ENCODE peak calls at places on chromosomes 7 and 10, in seven cellular contexts. One of them, this sample, is unnamed.
A peak's percentile ranks its signal among the peaks of the same experiment; 100 is the strongest.

GRCh38 chr7:132286836-132287235 is 289.4 kb downstream of the PLXNA4 start:
- DNase-seq in uterus: no peak
- DNase-seq in GM23338: no peak
- DNase-seq in psoas muscle: no peak
- DNase-seq in astrocyte of the cerebellum: no peak
- DNase-seq in AG04449: no peak
- DNase-seq in heart right ventricle: no peak
- DNase-seq in this sample: no peak

GRCh38 chr7:104469135-104469820 is 140.9 kb downstream of the LHFPL3 start:
- DNase-seq in uterus: no peak
- DNase-seq in GM23338: no peak
- DNase-seq in psoas muscle: no peak
- DNase-seq in astrocyte of the cerebellum: no peak
- DNase-seq in AG04449: no peak
- DNase-seq in heart right ventricle: no peak
- DNase-seq in this sample: no peak

GRCh38 chr10:100829103-100829870 is 83.5 kb upstream of the SLF2 start:
- DNase-seq in uterus: no peak
- DNase-seq in GM23338: peak; percentile 67
- DNase-seq in psoas muscle: no peak
- DNase-seq in astrocyte of the cerebellum: no peak
- DNase-seq in AG04449: no peak
- DNase-seq in heart right ventricle: no peak
- DNase-seq in this sample: no peak

GRCh38 chr7:77415822-77416620 is at the start of gene GSAP:
- DNase-seq in uterus: peak; percentile 45
- DNase-seq in GM23338: peak; percentile 74
- DNase-seq in psoas muscle: peak; percentile 62
- DNase-seq in astrocyte of the cerebellum: no peak
- DNase-seq in AG04449: no peak
- DNase-seq in heart right ventricle: peak; percentile 67
- DNase-seq in this sample: no peak

GRCh38 chr10:14405076-14406065 is 74.6 kb upstream of the FRMD4A start:
- DNase-seq in uterus: no peak
- DNase-seq in GM23338: no peak
- DNase-seq in psoas muscle: no peak
- DNase-seq in astrocyte of the cerebellum: peak; percentile 95
- DNase-seq in AG04449: peak; percentile 77
- DNase-seq in heart right ventricle: no peak
- DNase-seq in this sample: peak; percentile 92

GRCh38 chr7:139570119-139570518 is 46.6 kb downstream of the CLEC2L start:
- DNase-seq in uterus: no peak
- DNase-seq in GM23338: no peak
- DNase-seq in psoas muscle: no peak
- DNase-seq in astrocyte of the cerebellum: no peak
- DNase-seq in AG04449: no peak
- DNase-seq in heart right ventricle: no peak
- DNase-seq in this sample: peak; percentile 14

GRCh38 chr7:76008156-76008687 is 13.8 kb upstream of the TMEM120A start:
- DNase-seq in uterus: no peak
- DNase-seq in GM23338: no peak
- DNase-seq in psoas muscle: no peak
- DNase-seq in astrocyte of the cerebellum: no peak
- DNase-seq in AG04449: no peak
- DNase-seq in heart right ventricle: no peak
- DNase-seq in this sample: no peak

GRCh38 chr7:74405191-74405898 is 48.4 kb upstream of the GTF2IRD1 start:
- DNase-seq in uterus: no peak
- DNase-seq in GM23338: peak; percentile 91
- DNase-seq in psoas muscle: no peak
- DNase-seq in astrocyte of the cerebellum: no peak
- DNase-seq in AG04449: no peak
- DNase-seq in heart right ventricle: peak; percentile 21
- DNase-seq in this sample: no peak

GRCh38 chr7:26198133-26198780 is 2.3 kb downstream of the HNRNPA2B1 start:
- DNase-seq in uterus: no peak
- DNase-seq in GM23338: peak; percentile 49
- DNase-seq in psoas muscle: no peak
- DNase-seq in astrocyte of the cerebellum: no peak
- DNase-seq in AG04449: no peak
- DNase-seq in heart right ventricle: no peak
- DNase-seq in this sample: no peak

GRCh38 chr10:75397571-75397921 is 4.0 kb downstream of the ZNF503 start:
- DNase-seq in uterus: peak; percentile 43
- DNase-seq in GM23338: peak; percentile 43
- DNase-seq in psoas muscle: no peak
- DNase-seq in astrocyte of the cerebellum: no peak
- DNase-seq in AG04449: no peak
- DNase-seq in heart right ventricle: no peak
- DNase-seq in this sample: no peak

GRCh38 chr7:70349819-70350218 is 751.5 kb downstream of the AUTS2 start:
- DNase-seq in uterus: no peak
- DNase-seq in GM23338: no peak
- DNase-seq in psoas muscle: no peak
- DNase-seq in astrocyte of the cerebellum: no peak
- DNase-seq in AG04449: no peak
- DNase-seq in heart right ventricle: no peak
- DNase-seq in this sample: no peak

GRCh38 chr7:115844857-115845256 is 185.7 kb downstream of the TFEC start:
- DNase-seq in uterus: no peak
- DNase-seq in GM23338: no peak
- DNase-seq in psoas muscle: no peak
- DNase-seq in astrocyte of the cerebellum: no peak
- DNase-seq in AG04449: no peak
- DNase-seq in heart right ventricle: no peak
- DNase-seq in this sample: peak; percentile 55

GRCh38 chr7:6251653-6252052 is 20.8 kb downstream of the CYTH3 start:
- DNase-seq in uterus: no peak
- DNase-seq in GM23338: no peak
- DNase-seq in psoas muscle: no peak
- DNase-seq in astrocyte of the cerebellum: no peak
- DNase-seq in AG04449: no peak
- DNase-seq in heart right ventricle: no peak
- DNase-seq in this sample: peak; percentile 62

GRCh38 chr7:40760293-40760964 is 625.6 kb downstream of the SUGCT start:
- DNase-seq in uterus: no peak
- DNase-seq in GM23338: no peak
- DNase-seq in psoas muscle: no peak
- DNase-seq in astrocyte of the cerebellum: no peak
- DNase-seq in AG04449: no peak
- DNase-seq in heart right ventricle: no peak
- DNase-seq in this sample: no peak

GRCh38 chr7:99419323-99420021 is 10.7 kb downstream of the BUD31 start:
- DNase-seq in uterus: no peak
- DNase-seq in GM23338: no peak
- DNase-seq in psoas muscle: no peak
- DNase-seq in astrocyte of the cerebellum: no peak
- DNase-seq in AG04449: no peak
- DNase-seq in heart right ventricle: no peak
- DNase-seq in this sample: no peak

GRCh38 chr7:20116869-20117268 is 100.3 kb downstream of the MACC1 start:
- DNase-seq in uterus: no peak
- DNase-seq in GM23338: peak; percentile 63
- DNase-seq in psoas muscle: no peak
- DNase-seq in astrocyte of the cerebellum: no peak
- DNase-seq in AG04449: no peak
- DNase-seq in heart right ventricle: no peak
- DNase-seq in this sample: no peak

GRCh38 chr10:71066600-71066999 is 145.8 kb upstream of the UNC5B start:
- DNase-seq in uterus: no peak
- DNase-seq in GM23338: no peak
- DNase-seq in psoas muscle: no peak
- DNase-seq in astrocyte of the cerebellum: no peak
- DNase-seq in AG04449: no peak
- DNase-seq in heart right ventricle: no peak
- DNase-seq in this sample: no peak

GRCh38 chr7:11604505-11604904 is 227.5 kb downstream of the THSD7A start:
- DNase-seq in uterus: no peak
- DNase-seq in GM23338: peak; percentile 42
- DNase-seq in psoas muscle: no peak
- DNase-seq in astrocyte of the cerebellum: no peak
- DNase-seq in AG04449: no peak
- DNase-seq in heart right ventricle: no peak
- DNase-seq in this sample: peak; percentile 61

GRCh38 chr10:91250341-91250740 is 29.9 kb downstream of the PCGF5 start:
- DNase-seq in uterus: no peak
- DNase-seq in GM23338: no peak
- DNase-seq in psoas muscle: no peak
- DNase-seq in astrocyte of the cerebellum: no peak
- DNase-seq in AG04449: no peak
- DNase-seq in heart right ventricle: no peak
- DNase-seq in this sample: no peak

GRCh38 chr7:129851174-129851573 is 101.6 kb downstream of the UBE2H start:
- DNase-seq in uterus: no peak
- DNase-seq in GM23338: no peak
- DNase-seq in psoas muscle: no peak
- DNase-seq in astrocyte of the cerebellum: no peak
- DNase-seq in AG04449: no peak
- DNase-seq in heart right ventricle: no peak
- DNase-seq in this sample: no peak

GRCh38 chr10:102775973-102776669 is 32.4 kb downstream of the WBP1L start:
- DNase-seq in uterus: peak; percentile 93
- DNase-seq in GM23338: peak; percentile 47
- DNase-seq in psoas muscle: peak; percentile 87
- DNase-seq in astrocyte of the cerebellum: peak; percentile 64
- DNase-seq in AG04449: peak; percentile 69
- DNase-seq in heart right ventricle: peak; percentile 78
- DNase-seq in this sample: peak; percentile 94

GRCh38 chr10:102615361-102615760 is 28.9 kb upstream of the TRIM8 start:
- DNase-seq in uterus: no peak
- DNase-seq in GM23338: peak; percentile 80
- DNase-seq in psoas muscle: peak; percentile 30
- DNase-seq in astrocyte of the cerebellum: no peak
- DNase-seq in AG04449: no peak
- DNase-seq in heart right ventricle: no peak
- DNase-seq in this sample: no peak

GRCh38 chr7:146115665-146116451 is 743 bp upstream of the CNTNAP2 start:
- DNase-seq in uterus: no peak
- DNase-seq in GM23338: peak; percentile 93
- DNase-seq in psoas muscle: peak; percentile 16
- DNase-seq in astrocyte of the cerebellum: peak; percentile 33
- DNase-seq in AG04449: no peak
- DNase-seq in heart right ventricle: peak; percentile 63
- DNase-seq in this sample: peak; percentile 67

GRCh38 chr7:82167568-82168314 is 275.8 kb downstream of the CACNA2D1 start:
- DNase-seq in uterus: no peak
- DNase-seq in GM23338: no peak
- DNase-seq in psoas muscle: no peak
- DNase-seq in astrocyte of the cerebellum: no peak
- DNase-seq in AG04449: no peak
- DNase-seq in heart right ventricle: no peak
- DNase-seq in this sample: no peak

GRCh38 chr7:128869944-128870285 is 7.3 kb downstream of the ATP6V1F start:
- DNase-seq in uterus: no peak
- DNase-seq in GM23338: peak; percentile 60
- DNase-seq in psoas muscle: no peak
- DNase-seq in astrocyte of the cerebellum: no peak
- DNase-seq in AG04449: no peak
- DNase-seq in heart right ventricle: no peak
- DNase-seq in this sample: no peak

GRCh38 chr10:61682323-61682722 is 19.6 kb downstream of the CABCOCO1 start:
- DNase-seq in uterus: no peak
- DNase-seq in GM23338: peak; percentile 8
- DNase-seq in psoas muscle: no peak
- DNase-seq in astrocyte of the cerebellum: no peak
- DNase-seq in AG04449: no peak
- DNase-seq in heart right ventricle: no peak
- DNase-seq in this sample: peak; percentile 5
- TF ChIP-seq CTCF in uterus: no peak
- TF ChIP-seq CTCF in GM23338: no peak
- TF ChIP-seq CTCF in psoas muscle: no peak
- TF ChIP-seq CTCF in astrocyte of the cerebellum: peak; percentile 15
- TF ChIP-seq CTCF in AG04449: no peak
- TF ChIP-seq CTCF in heart right ventricle: no peak
- TF ChIP-seq CTCF in this sample: no peak

GRCh38 chr10:73967022-73967429 is 30.9 kb upstream of the VCL start:
- DNase-seq in uterus: no peak
- DNase-seq in GM23338: peak; percentile 85
- DNase-seq in psoas muscle: no peak
- DNase-seq in astrocyte of the cerebellum: no peak
- DNase-seq in AG04449: no peak
- DNase-seq in heart right ventricle: no peak
- DNase-seq in this sample: no peak
- H3K4me3 ChIP-seq in uterus: no peak overlapping the region
- H3K4me3 ChIP-seq in GM23338: peak overlapping the region; percentile 1
- H3K4me3 ChIP-seq in psoas muscle: no peak overlapping the region
- H3K4me3 ChIP-seq in astrocyte of the cerebellum: no peak overlapping the region
- H3K4me3 ChIP-seq in AG04449: no peak overlapping the region
- H3K4me3 ChIP-seq in heart right ventricle: no peak overlapping the region
- H3K4me3 ChIP-seq in this sample: no peak overlapping the region

GRCh38 chr7:72476608-72477305 is 64.6 kb upstream of the CALN1 start:
- DNase-seq in uterus: no peak
- DNase-seq in GM23338: peak; percentile 23
- DNase-seq in psoas muscle: no peak
- DNase-seq in astrocyte of the cerebellum: no peak
- DNase-seq in AG04449: no peak
- DNase-seq in heart right ventricle: no peak
- DNase-seq in this sample: no peak
- TF ChIP-seq CTCF in uterus: no peak
- TF ChIP-seq CTCF in GM23338: peak; percentile 65
- TF ChIP-seq CTCF in psoas muscle: no peak
- TF ChIP-seq CTCF in astrocyte of the cerebellum: no peak
- TF ChIP-seq CTCF in AG04449: no peak
- TF ChIP-seq CTCF in heart right ventricle: no peak
- TF ChIP-seq CTCF in this sample: no peak

GRCh38 chr10:130434446-130435385 is 298.5 kb downstream of the GLRX3 start:
- DNase-seq in uterus: no peak
- DNase-seq in GM23338: no peak
- DNase-seq in psoas muscle: no peak
- DNase-seq in astrocyte of the cerebellum: no peak
- DNase-seq in AG04449: no peak
- DNase-seq in heart right ventricle: no peak
- DNase-seq in this sample: no peak

GRCh38 chr10:130432850-130433249 is 296.7 kb downstream of the GLRX3 start:
- DNase-seq in uterus: no peak
- DNase-seq in GM23338: no peak
- DNase-seq in psoas muscle: no peak
- DNase-seq in astrocyte of the cerebellum: no peak
- DNase-seq in AG04449: no peak
- DNase-seq in heart right ventricle: no peak
- DNase-seq in this sample: no peak

GRCh38 chr10:130438861-130439260 is 302.7 kb downstream of the GLRX3 start:
- DNase-seq in uterus: no peak
- DNase-seq in GM23338: no peak
- DNase-seq in psoas muscle: no peak
- DNase-seq in astrocyte of the cerebellum: no peak
- DNase-seq in AG04449: no peak
- DNase-seq in heart right ventricle: no peak
- DNase-seq in this sample: no peak

GRCh38 chr10:130436633-130437032 is 300.4 kb downstream of the GLRX3 start:
- DNase-seq in uterus: no peak
- DNase-seq in GM23338: no peak
- DNase-seq in psoas muscle: no peak
- DNase-seq in astrocyte of the cerebellum: no peak
- DNase-seq in AG04449: no peak
- DNase-seq in heart right ventricle: no peak
- DNase-seq in this sample: no peak

DNA sequence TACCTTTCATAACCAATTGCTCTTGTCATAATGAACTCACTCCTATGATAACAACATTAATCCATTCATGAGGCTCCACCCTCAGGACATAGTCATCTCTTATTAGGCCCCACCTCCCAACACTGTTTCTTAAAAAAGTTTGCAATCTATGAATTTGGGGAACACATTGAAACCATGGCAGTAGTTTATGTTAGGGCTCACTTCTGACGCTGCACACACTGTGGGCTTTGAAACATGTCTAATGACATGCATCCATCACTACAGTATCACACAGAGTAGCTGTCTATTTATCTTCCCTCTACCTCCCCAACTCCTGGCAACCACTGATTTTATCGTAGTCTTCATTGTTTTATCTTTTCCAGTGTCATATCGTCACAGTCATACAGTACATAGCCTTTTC is 299.8 kb downstream of the GLRX3 start:
- DNase-seq in uterus: no peak
- DNase-seq in GM23338: no peak
- DNase-seq in psoas muscle: no peak
- DNase-seq in astrocyte of the cerebellum: no peak
- DNase-seq in AG04449: no peak
- DNase-seq in heart right ventricle: no peak
- DNase-seq in this sample: no peak
- H3K4me3 ChIP-seq in uterus: no peak overlapping the region
- H3K4me3 ChIP-seq in GM23338: no peak overlapping the region
- H3K4me3 ChIP-seq in psoas muscle: no peak overlapping the region
- H3K4me3 ChIP-seq in astrocyte of the cerebellum: no peak overlapping the region
- H3K4me3 ChIP-seq in AG04449: no peak overlapping the region
- H3K4me3 ChIP-seq in heart right ventricle: no peak overlapping the region
- H3K4me3 ChIP-seq in this sample: no peak overlapping the region